ENCODE peak calls at places on chromosomes 6 and 20, in seven cellular contexts. L, Z, E, B, K, J and A are unnamed samples.
A peak's percentile ranks its signal among the peaks of the same experiment; 100 is the strongest.

GRCh38 chr6:160055813-160056212 is 65.8 kb upstream of the SLC22A1 start:
- DNase-seq in K (no peak), J (no peak), Z (no peak), B (no peak), L (no peak), E (no peak), A (no peak)

GRCh38 chr6:150898390-150899170 is 33.1 kb downstream of the MTHFD1L start:
- DNase-seq in K (no peak), Z (no peak), E (no peak), B (no peak), J (no peak), L (no peak), A (no peak)

GRCh38 chr6:166822609-166823008 is 133.7 kb downstream of the RNASET2 start:
- DNase-seq in Z (no peak), L (no peak), B (no peak), J (no peak), K (no peak), E (no peak), A (no peak)

GRCh38 chr20:14189794-14190402 is 147.5 kb downstream of the FLRT3 start:
- DNase-seq in K (peak; percentile 19), L (peak; percentile 37), E (no peak), B (peak; percentile 20), Z (no peak), J (peak; percentile 1), A (peak; percentile 18)

GRCh38 chr20:63486300-63486855 is 12.5 kb downstream of the EEF1A2 start:
- DNase-seq in J (no peak), K (no peak), B (no peak), E (no peak), L (no peak), Z (no peak), A (no peak)

GRCh38 chr6:13760948-13761347 is 49.3 kb upstream of the RANBP9 start:
- DNase-seq in L (peak; percentile 89), K (no peak), J (no peak), E (no peak), B (no peak), Z (peak; percentile 58), A (no peak)

GRCh38 chr6:170516783-170517616 is 36.1 kb downstream of the PSMB1 start:
- DNase-seq in L (peak; percentile 72), B (peak; percentile 73), J (peak; percentile 65), Z (peak; percentile 55), E (peak; percentile 29), K (peak; percentile 56), A (peak; percentile 89)

GRCh38 chr6:164106345-164106769 is 691.8 kb downstream of the QKI start:
- DNase-seq in Z (peak; percentile 39), B (no peak), E (no peak), L (no peak), J (peak; percentile 12), K (no peak), A (peak; percentile 11)

GRCh38 chr6:36717871-36718540 is 20.4 kb downstream of the RAB44 start:
- DNase-seq in B (no peak), K (no peak), Z (no peak), L (no peak), J (no peak), E (no peak), A (no peak)

GRCh38 chr20:19940945-19941590 is 76.1 kb upstream of the NAA20 start:
- DNase-seq in B (no peak), J (no peak), E (no peak), Z (no peak), K (no peak), L (no peak), A (no peak)

GRCh38 chr6:158836625-158837311 is 17.6 kb upstream of the EZR start:
- DNase-seq in E (no peak), J (no peak), K (no peak), L (no peak), Z (no peak), B (no peak), A (peak; percentile 20)

GRCh38 chr6:111862727-111863126 is 10.5 kb downstream of the FYN start:
- DNase-seq in B (no peak), K (no peak), Z (no peak), J (no peak), E (no peak), L (no peak), A (no peak)

GRCh38 chr6:112936476-112936875 is 589.3 kb downstream of the RFPL4B start:
- DNase-seq in K (no peak), B (peak; percentile 80), Z (no peak), J (no peak), L (peak; percentile 84), E (no peak), A (no peak)

GRCh38 chr6:41735427-41736206 is at the start of gene TFEB:
- DNase-seq in E (peak; percentile 96), L (peak; percentile 79), K (peak; percentile 71), J (peak; percentile 91), Z (peak; percentile 98), B (peak; percentile 79), A (peak; percentile 86)